ENCODE peak calls at places on chromosomes 11 and 22, in nine cellular contexts. B is AML-193; W is T-helper 9 cell; O is kidney epithelial cell; C is GM04504; Y is HFFc6; D is HEK293T; J is stimulated activated CD8-positive, alpha-beta memory T cell treated with anti-CD3 and anti-CD28 coated beads, Interleukin-7, amount 100 ng/mL, for 48 hours; H is stimulated activated CD4-positive, alpha-beta T cell treated with anti-CD3 and anti-CD28 coated beads, Interleukin-15, amount 100 ng/mL, for 24 hours. S is an unnamed sample.

GRCh38 chr22:33758125-33758483 is 162.2 kb downstream of the LARGE1 start:
- DNase-seq in B (no peak), W (no peak), O (no peak), C (no peak), Y (no peak), D (no peak), J (no peak), H (no peak), S (no peak)

GRCh38 chr11:58926695-58927094 is 12.6 kb upstream of the GLYATL1 start:
- DNase-seq in B (no peak), W (no peak), O (no peak), C (no peak), Y (peak; percentile 66), D (no peak), J (no peak), H (no peak), S (no peak)

GRCh38 chr11:66851251-66851620 is 5.6 kb upstream of the LRFN4 start:
- DNase-seq in B (no peak), W (no peak), O (no peak), C (no peak), Y (no peak), D (no peak), J (no peak), H (no peak), S (no peak)

GRCh38 chr22:44525872-44526271 is 27.8 kb upstream of the RTL6 start:
- DNase-seq in B (no peak), W (no peak), O (no peak), C (no peak), Y (no peak), D (no peak), J (no peak), H (no peak), S (no peak)

GRCh38 chr11:62242021-62242420 is at the start of gene SCGB1D2:
- DNase-seq in B (no peak), W (no peak), O (no peak), C (no peak), Y (no peak), D (peak; percentile 21), J (no peak), H (no peak), S (no peak)

GRCh38 chr11:105665281-105665680 is 55.4 kb downstream of the GRIA4 start:
- DNase-seq in B (no peak), W (no peak), O (no peak), C (no peak), Y (no peak), D (no peak), J (no peak), H (no peak), S (no peak)

GRCh38 chr11:70551323-70552166 is 153.2 kb downstream of the CTTN start:
- DNase-seq in B (no peak), W (no peak), O (no peak), C (no peak), Y (no peak), D (no peak), J (no peak), H (no peak), S (no peak)

GRCh38 chr11:58924230-58924629 is 15.1 kb upstream of the GLYATL1 start:
- DNase-seq in B (no peak), W (no peak), O (no peak), C (no peak), Y (no peak), D (no peak), J (no peak), H (no peak), S (no peak)

GRCh38 chr11:32891657-32892354 is 805 bp upstream of the QSER1 start:
- DNase-seq in B (no peak), W (no peak), O (no peak), C (no peak), Y (no peak), D (no peak), J (no peak), H (no peak), S (no peak)

GRCh38 chr22:20440637-20441591 is 3.3 kb upstream of the SCARF2 start:
- DNase-seq in B (no peak), W (no peak), O (no peak), C (no peak), Y (no peak), D (no peak), J (no peak), H (no peak), S (no peak)

GRCh38 chr11:18321622-18321990 is 334 bp downstream of the HPS5 start:
- DNase-seq in B (peak; percentile 57), W (no peak), O (no peak), C (no peak), Y (no peak), D (peak; percentile 15), J (no peak), H (no peak), S (no peak)